ENCODE peak calls at places on chromosomes 5 and 9, in seven cellular contexts. One of them, this sample, is unnamed.

GRCh38 chr9:110047955-110048472 is 159.9 kb downstream of the C9orf152 start:
- DNase-seq in GM23338: no peak
- DNase-seq in mammary epithelial cell: no peak
- DNase-seq in stomach: no peak
- DNase-seq in uterus: no peak
- DNase-seq in GM12878: no peak
- DNase-seq in cardiac muscle cell: no peak
- DNase-seq in this sample: no peak

GRCh38 chr9:123678038-123678877 is 251.7 kb downstream of the DENND1A start:
- DNase-seq in GM23338: no peak
- DNase-seq in mammary epithelial cell: no peak
- DNase-seq in stomach: peak; percentile 67
- DNase-seq in uterus: no peak
- DNase-seq in GM12878: no peak
- DNase-seq in cardiac muscle cell: peak; percentile 14
- DNase-seq in this sample: peak; percentile 77

GRCh38 chr9:99373912-99374311 is 151.8 kb downstream of the SEC61B start:
- DNase-seq in GM23338: peak; percentile 36
- DNase-seq in mammary epithelial cell: no peak
- DNase-seq in stomach: no peak
- DNase-seq in uterus: no peak
- DNase-seq in GM12878: no peak
- DNase-seq in cardiac muscle cell: no peak
- DNase-seq in this sample: no peak

GRCh38 chr9:125700791-125701190 is 6.2 kb downstream of the MAPKAP1 start:
- DNase-seq in GM23338: peak; percentile 56
- DNase-seq in mammary epithelial cell: peak; percentile 17
- DNase-seq in stomach: no peak
- DNase-seq in uterus: no peak
- DNase-seq in GM12878: peak; percentile 84
- DNase-seq in cardiac muscle cell: no peak
- DNase-seq in this sample: no peak

GRCh38 chr5:119453045-119453383 is 717 bp downstream of the HSD17B4 start:
- DNase-seq in GM23338: no peak
- DNase-seq in mammary epithelial cell: no peak
- DNase-seq in stomach: peak; percentile 56
- DNase-seq in uterus: peak; percentile 20
- DNase-seq in GM12878: no peak
- DNase-seq in cardiac muscle cell: peak; percentile 56
- DNase-seq in this sample: no peak

GRCh38 chr9:75880556-75880955 is 9.9 kb upstream of the PCSK5 start:
- DNase-seq in GM23338: no peak
- DNase-seq in mammary epithelial cell: no peak
- DNase-seq in stomach: no peak
- DNase-seq in uterus: no peak
- DNase-seq in GM12878: no peak
- DNase-seq in cardiac muscle cell: no peak
- DNase-seq in this sample: no peak

GRCh38 chr5:45533692-45534091 is 162.5 kb downstream of the HCN1 start:
- DNase-seq in GM23338: no peak
- DNase-seq in mammary epithelial cell: no peak
- DNase-seq in stomach: no peak
- DNase-seq in uterus: no peak
- DNase-seq in GM12878: no peak
- DNase-seq in cardiac muscle cell: no peak
- DNase-seq in this sample: no peak

GRCh38 chr9:132181796-132182521 is 20.1 kb downstream of the NTNG2 start:
- DNase-seq in GM23338: no peak
- DNase-seq in mammary epithelial cell: no peak
- DNase-seq in stomach: no peak
- DNase-seq in uterus: peak; percentile 50
- DNase-seq in GM12878: no peak
- DNase-seq in cardiac muscle cell: peak; percentile 73
- DNase-seq in this sample: no peak

GRCh38 chr5:55096860-55097259 is 5.6 kb upstream of the GZMA start:
- DNase-seq in GM23338: no peak
- DNase-seq in mammary epithelial cell: no peak
- DNase-seq in stomach: no peak
- DNase-seq in uterus: no peak
- DNase-seq in GM12878: no peak
- DNase-seq in cardiac muscle cell: no peak
- DNase-seq in this sample: no peak

DNA sequence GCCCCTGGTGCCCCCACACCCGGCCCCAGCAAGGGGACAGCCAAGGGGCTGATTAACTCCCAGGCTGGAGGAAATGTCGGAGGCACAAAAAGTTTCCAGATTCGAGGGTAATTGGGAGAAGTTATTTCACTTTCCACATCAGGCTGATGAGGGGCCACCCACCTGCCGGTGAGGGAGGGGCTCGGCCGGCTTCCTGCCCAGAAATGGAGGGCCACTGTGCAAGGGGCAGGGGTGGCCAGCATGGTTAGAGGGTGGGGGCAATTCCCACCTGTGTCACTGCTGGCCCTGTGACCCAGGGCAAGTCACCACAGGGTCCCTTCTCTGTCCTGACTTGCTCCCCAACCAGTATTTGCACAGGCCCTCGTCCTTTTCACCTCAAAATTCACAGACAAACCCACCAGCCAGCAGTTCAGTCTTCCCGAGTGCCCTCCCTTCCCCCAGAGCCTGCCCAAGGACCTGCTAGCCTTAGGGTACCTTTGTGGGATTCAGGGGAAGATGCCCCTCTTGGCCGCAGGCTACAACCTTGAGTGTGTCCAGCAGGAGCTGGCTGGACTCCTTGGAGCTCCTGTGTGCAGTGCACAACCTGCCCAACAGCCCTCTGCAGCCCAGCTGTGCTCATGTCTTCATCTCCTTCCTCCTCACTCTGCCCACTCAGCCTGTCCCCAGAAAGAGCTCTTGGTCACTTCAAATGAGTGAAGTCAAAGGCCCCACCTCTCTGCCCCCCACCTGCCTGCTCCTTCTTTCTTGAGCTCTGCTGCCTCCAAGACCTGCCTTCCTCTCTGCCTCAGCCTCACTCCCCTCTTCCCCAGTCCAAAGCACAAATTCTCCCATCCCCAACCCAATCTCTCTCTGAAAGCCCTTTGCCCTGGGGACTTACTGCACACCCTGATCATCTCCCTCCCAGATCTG is 130.5 kb downstream of the BARX1 start:
- DNase-seq in GM23338: no peak
- DNase-seq in mammary epithelial cell: no peak
- DNase-seq in stomach: no peak
- DNase-seq in uterus: no peak
- DNase-seq in GM12878: no peak
- DNase-seq in cardiac muscle cell: no peak
- DNase-seq in this sample: no peak
- H3K27me3 ChIP-seq in GM23338: peaks cover 16% of the 10 kb centered on the region
- H3K27me3 ChIP-seq in mammary epithelial cell: no peaks in the 10 kb centered on the region
- H3K27me3 ChIP-seq in stomach: peaks cover 54% of the 10 kb centered on the region
- H3K27me3 ChIP-seq in uterus: no peaks in the 10 kb centered on the region
- H3K27me3 ChIP-seq in GM12878: no peaks in the 10 kb centered on the region
- H3K27me3 ChIP-seq in cardiac muscle cell: peaks cover 58% of the 10 kb centered on the region
- H3K27me3 ChIP-seq in this sample: no peaks in the 10 kb centered on the region

GRCh38 chr5:136058031-136058971 is 29.5 kb downstream of the TGFBI start:
- DNase-seq in GM23338: peak; percentile 72
- DNase-seq in mammary epithelial cell: peak; percentile 80
- DNase-seq in stomach: peak; percentile 47
- DNase-seq in uterus: peak; percentile 78
- DNase-seq in GM12878: no peak
- DNase-seq in cardiac muscle cell: peak; percentile 99
- DNase-seq in this sample: peak; percentile 85
- TF ChIP-seq CTCF in GM23338: peak; percentile 71
- TF ChIP-seq CTCF in mammary epithelial cell: peak; percentile 51
- TF ChIP-seq CTCF in stomach: no peak
- TF ChIP-seq CTCF in uterus: peak; percentile 11
- TF ChIP-seq CTCF in GM12878: no peak
- TF ChIP-seq CTCF in cardiac muscle cell: peak; percentile 64
- TF ChIP-seq CTCF in this sample: peak; percentile 33

GRCh38 chr5:154474957-154475334 is 3.1 kb downstream of the HAND1 start:
- DNase-seq in GM23338: peak; percentile 14
- DNase-seq in mammary epithelial cell: no peak
- DNase-seq in stomach: no peak
- DNase-seq in uterus: no peak
- DNase-seq in GM12878: no peak
- DNase-seq in cardiac muscle cell: no peak
- DNase-seq in this sample: no peak

GRCh38 chr5:154475613-154476342 is 2.2 kb downstream of the HAND1 start:
- DNase-seq in GM23338: peak; percentile 62
- DNase-seq in mammary epithelial cell: no peak
- DNase-seq in stomach: no peak
- DNase-seq in uterus: no peak
- DNase-seq in GM12878: no peak
- DNase-seq in cardiac muscle cell: no peak
- DNase-seq in this sample: no peak

GRCh38 chr5:154473581-154474266 is 4.3 kb downstream of the HAND1 start:
- DNase-seq in GM23338: peak; percentile 82
- DNase-seq in mammary epithelial cell: no peak
- DNase-seq in stomach: no peak
- DNase-seq in uterus: no peak
- DNase-seq in GM12878: no peak
- DNase-seq in cardiac muscle cell: no peak
- DNase-seq in this sample: no peak

GRCh38 chr5:154472871-154473580 is 5.0 kb downstream of the HAND1 start:
- DNase-seq in GM23338: peak; percentile 80
- DNase-seq in mammary epithelial cell: no peak
- DNase-seq in stomach: no peak
- DNase-seq in uterus: no peak
- DNase-seq in GM12878: no peak
- DNase-seq in cardiac muscle cell: no peak
- DNase-seq in this sample: no peak

DNA sequence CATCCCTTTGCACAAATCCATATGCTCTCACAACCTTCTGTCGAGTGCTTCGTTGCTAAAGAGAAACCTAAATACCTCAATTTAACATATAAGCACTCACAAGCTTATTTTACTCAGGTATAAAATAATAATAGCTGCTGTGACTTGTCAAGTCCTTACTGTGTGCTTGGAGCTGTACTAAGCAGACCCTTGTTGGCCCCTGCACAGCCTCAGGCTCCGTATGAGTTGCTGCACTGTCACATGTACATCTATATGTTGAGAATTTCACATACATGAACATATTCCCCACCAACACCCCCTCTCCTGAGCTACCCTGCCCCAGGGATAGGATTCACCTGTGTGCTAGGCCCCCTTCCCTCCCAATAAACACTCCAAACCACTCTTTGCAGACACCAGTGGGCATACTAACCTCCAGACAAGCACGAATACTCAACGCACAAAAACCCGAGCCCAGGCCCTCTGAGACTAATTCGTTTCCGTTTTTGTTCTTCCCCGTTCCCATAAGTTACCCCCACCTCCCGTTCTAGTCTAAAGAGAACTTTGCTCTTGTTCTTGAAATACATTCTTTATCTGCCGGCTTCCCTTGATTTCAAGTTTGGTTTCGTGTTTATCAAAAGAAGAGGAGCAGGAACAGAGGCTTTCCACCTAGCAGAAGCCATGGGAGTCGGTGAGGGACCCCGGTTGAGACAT is 3.6 kb downstream of the HAND1 start:
- DNase-seq in GM23338: peak; percentile 12
- DNase-seq in mammary epithelial cell: no peak
- DNase-seq in stomach: no peak
- DNase-seq in uterus: no peak
- DNase-seq in GM12878: no peak
- DNase-seq in cardiac muscle cell: no peak
- DNase-seq in this sample: no peak
- H3K27me3 ChIP-seq in GM23338: peaks cover 100% of the 10 kb centered on the region
- H3K27me3 ChIP-seq in mammary epithelial cell: peaks cover 80% of the 10 kb centered on the region
- H3K27me3 ChIP-seq in stomach: peaks cover 100% of the 10 kb centered on the region
- H3K27me3 ChIP-seq in uterus: peaks cover 27% of the 10 kb centered on the region
- H3K27me3 ChIP-seq in GM12878: peaks cover 44% of the 10 kb centered on the region
- H3K27me3 ChIP-seq in cardiac muscle cell: peaks cover 84% of the 10 kb centered on the region
- H3K27me3 ChIP-seq in this sample: no peaks in the 10 kb centered on the region

GRCh38 chr5:3590253-3590966 is 5.2 kb upstream of the IRX1 start:
- DNase-seq in GM23338: peak; percentile 66
- DNase-seq in mammary epithelial cell: no peak
- DNase-seq in stomach: no peak
- DNase-seq in uterus: no peak
- DNase-seq in GM12878: no peak
- DNase-seq in cardiac muscle cell: no peak
- DNase-seq in this sample: no peak

GRCh38 chr5:3593771-3594513 is 1.7 kb upstream of the IRX1 start:
- DNase-seq in GM23338: peak; percentile 64
- DNase-seq in mammary epithelial cell: peak; percentile 51
- DNase-seq in stomach: no peak
- DNase-seq in uterus: no peak
- DNase-seq in GM12878: no peak
- DNase-seq in cardiac muscle cell: no peak
- DNase-seq in this sample: no peak

GRCh38 chr5:3594514-3595101 is 1.0 kb upstream of the IRX1 start:
- DNase-seq in GM23338: peak; percentile 77
- DNase-seq in mammary epithelial cell: peak; percentile 49
- DNase-seq in stomach: no peak
- DNase-seq in uterus: no peak
- DNase-seq in GM12878: no peak
- DNase-seq in cardiac muscle cell: no peak
- DNase-seq in this sample: no peak

GRCh38 chr5:3592298-3592697 is 3.3 kb upstream of the IRX1 start:
- DNase-seq in GM23338: peak; percentile 81
- DNase-seq in mammary epithelial cell: no peak
- DNase-seq in stomach: no peak
- DNase-seq in uterus: no peak
- DNase-seq in GM12878: no peak
- DNase-seq in cardiac muscle cell: no peak
- DNase-seq in this sample: no peak

DNA sequence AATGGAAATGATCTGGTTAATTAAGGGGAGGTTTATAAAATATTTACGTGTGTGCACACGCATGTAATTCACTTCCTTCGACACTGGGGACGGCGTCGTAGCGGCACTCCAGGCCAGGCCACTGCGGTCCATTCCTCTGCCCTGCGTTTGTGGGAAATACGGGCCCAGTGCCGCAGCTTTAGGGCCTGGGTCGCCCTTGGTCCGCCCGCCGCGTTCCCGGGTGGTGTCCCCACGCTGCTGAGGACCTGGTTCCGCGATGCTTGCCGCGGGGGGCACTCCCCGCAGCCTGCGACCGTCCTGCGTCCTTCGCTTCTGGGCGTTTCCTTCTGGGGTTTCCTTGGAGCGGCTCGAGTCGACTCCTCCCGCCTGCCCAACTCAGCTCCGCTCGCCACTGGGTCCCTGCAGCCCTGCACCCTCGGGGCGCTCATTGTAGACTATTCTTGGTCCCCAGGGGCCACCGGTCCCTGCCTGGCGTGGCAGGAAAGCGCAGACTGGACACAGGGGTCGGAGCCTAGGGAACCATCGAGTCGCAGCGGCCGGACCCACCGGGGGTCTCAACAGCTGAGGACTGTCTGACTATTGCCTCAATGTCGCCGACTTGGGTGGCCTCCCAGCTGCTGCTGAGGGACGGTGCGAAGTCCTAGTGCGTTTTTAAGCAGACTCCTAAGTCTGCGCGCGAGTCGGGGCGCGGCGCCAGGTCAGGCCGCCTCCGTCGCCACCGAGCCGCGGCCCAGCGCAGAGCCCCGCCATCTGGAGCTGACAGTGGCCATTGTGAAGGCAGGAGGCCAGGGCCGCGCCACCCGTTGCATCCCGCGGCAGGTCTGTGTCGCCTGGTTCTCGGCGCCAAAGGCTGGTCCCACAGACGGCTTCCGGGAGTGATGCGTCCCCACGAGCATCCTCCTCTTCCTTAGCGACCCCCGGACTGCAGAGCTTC is 4.4 kb upstream of the IRX1 start:
- DNase-seq in GM23338: peak; percentile 52
- DNase-seq in mammary epithelial cell: no peak
- DNase-seq in stomach: no peak
- DNase-seq in uterus: no peak
- DNase-seq in GM12878: no peak
- DNase-seq in cardiac muscle cell: no peak
- DNase-seq in this sample: no peak
- TF ChIP-seq CTCF in GM23338: no peak
- TF ChIP-seq CTCF in mammary epithelial cell: no peak
- TF ChIP-seq CTCF in stomach: no peak
- TF ChIP-seq CTCF in uterus: no peak
- TF ChIP-seq CTCF in GM12878: no peak
- TF ChIP-seq CTCF in cardiac muscle cell: no peak
- TF ChIP-seq CTCF in this sample: no peak

This sample was measured in Caco-2.